ENCODE peak calls at places on chromosome 12, in four cellular contexts. One of them, this sample, is unnamed.

GRCh38 chr12:12819221-12819620 is 6.1 kb downstream of the DDX47 start:
- DNase-seq in dorsolateral prefrontal cortex: no peak
- DNase-seq in vagina: no peak
- DNase-seq in endothelial cell: no peak
- DNase-seq in this sample: no peak

GRCh38 chr12:61706783-61707182 is 553.4 kb upstream of the USP15 start:
- DNase-seq in dorsolateral prefrontal cortex: no peak
- DNase-seq in vagina: no peak
- DNase-seq in endothelial cell: no peak
- DNase-seq in this sample: no peak

GRCh38 chr12:43841253-43841652 is 5.4 kb downstream of the TMEM117 start:
- DNase-seq in dorsolateral prefrontal cortex: no peak
- DNase-seq in vagina: no peak
- DNase-seq in endothelial cell: no peak
- DNase-seq in this sample: no peak

GRCh38 chr12:122403115-122403770 is 19.2 kb downstream of the CLIP1 start:
- DNase-seq in dorsolateral prefrontal cortex: no peak
- DNase-seq in vagina: no peak
- DNase-seq in endothelial cell: no peak
- DNase-seq in this sample: no peak

GRCh38 chr12:57590536-57590891 is 478 bp upstream of the PIP4K2C start:
- DNase-seq in dorsolateral prefrontal cortex: no peak
- DNase-seq in vagina: no peak
- DNase-seq in endothelial cell: no peak
- DNase-seq in this sample: no peak

GRCh38 chr12:49947593-49948226 is 2.8 kb upstream of the AQP2 start:
- DNase-seq in dorsolateral prefrontal cortex: peak
- DNase-seq in vagina: no peak
- DNase-seq in endothelial cell: no peak
- DNase-seq in this sample: no peak

GRCh38 chr12:124588689-124589318 is 21.4 kb upstream of the NCOR2 start:
- DNase-seq in dorsolateral prefrontal cortex: no peak
- DNase-seq in vagina: no peak
- DNase-seq in endothelial cell: no peak
- DNase-seq in this sample: no peak

GRCh38 chr12:1281683-1282366 is 290.8 kb downstream of the ERC1 start:
- DNase-seq in dorsolateral prefrontal cortex: no peak
- DNase-seq in vagina: no peak
- DNase-seq in endothelial cell: no peak
- DNase-seq in this sample: no peak

GRCh38 chr12:75656650-75657049 is 145.2 kb upstream of the KRR1 start:
- DNase-seq in dorsolateral prefrontal cortex: no peak
- DNase-seq in vagina: no peak
- DNase-seq in endothelial cell: no peak
- DNase-seq in this sample: no peak

GRCh38 chr12:3259976-3260375 is 182.8 kb downstream of the TSPAN9 start:
- DNase-seq in dorsolateral prefrontal cortex: no peak
- DNase-seq in vagina: no peak
- DNase-seq in endothelial cell: no peak
- DNase-seq in this sample: no peak

GRCh38 chr12:3263282-3263681 is 186.1 kb downstream of the TSPAN9 start:
- DNase-seq in dorsolateral prefrontal cortex: no peak
- DNase-seq in vagina: no peak
- DNase-seq in endothelial cell: no peak
- DNase-seq in this sample: no peak

GRCh38 chr12:3263939-3264699 is 186.9 kb downstream of the TSPAN9 start:
- DNase-seq in dorsolateral prefrontal cortex: no peak
- DNase-seq in vagina: no peak
- DNase-seq in endothelial cell: no peak
- DNase-seq in this sample: no peak

GRCh38 chr12:3262466-3262865 is 185.3 kb downstream of the TSPAN9 start:
- DNase-seq in dorsolateral prefrontal cortex: no peak
- DNase-seq in vagina: no peak
- DNase-seq in endothelial cell: no peak
- DNase-seq in this sample: no peak

DNA sequence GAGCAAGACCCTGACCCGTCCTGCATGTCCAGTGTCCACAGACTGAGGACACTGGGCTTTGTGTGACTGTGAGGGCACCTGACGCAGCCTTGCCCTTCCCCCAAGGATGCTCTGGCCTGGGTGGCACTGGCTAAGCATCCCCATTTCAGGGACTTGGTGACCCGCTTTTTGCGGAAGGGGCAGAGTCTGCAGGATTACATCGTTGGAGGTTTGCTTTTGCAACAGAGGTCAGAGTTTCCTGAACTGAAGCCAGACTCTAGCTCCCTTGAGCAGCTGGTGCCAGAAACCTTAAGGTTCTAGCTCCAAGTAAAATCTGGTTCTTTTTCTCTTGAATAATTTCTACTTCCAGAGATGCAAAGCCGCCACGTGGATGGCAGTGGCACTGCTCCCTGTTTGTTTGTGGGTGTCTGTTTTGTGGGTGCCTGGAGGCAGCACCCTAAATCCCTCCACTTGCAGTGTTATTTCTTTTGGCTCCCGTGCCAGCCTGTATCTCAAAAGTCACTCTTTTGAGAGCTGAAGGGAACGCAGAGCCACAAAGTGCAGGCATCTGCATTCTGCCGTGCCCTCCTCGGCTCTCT is 184.7 kb downstream of the TSPAN9 start:
- DNase-seq in dorsolateral prefrontal cortex: no peak
- DNase-seq in vagina: no peak
- DNase-seq in endothelial cell: no peak
- DNase-seq in this sample: no peak
- TF ChIP-seq CTCF in dorsolateral prefrontal cortex: peak
- TF ChIP-seq CTCF in vagina: no peak
- TF ChIP-seq CTCF in endothelial cell: peak
- TF ChIP-seq CTCF in this sample: no peak

GRCh38 chr12:98939350-98939749 is 294.3 kb downstream of the APAF1 start:
- DNase-seq in dorsolateral prefrontal cortex: peak
- DNase-seq in vagina: no peak
- DNase-seq in endothelial cell: peak
- DNase-seq in this sample: no peak
- TF ChIP-seq CTCF in dorsolateral prefrontal cortex: peak
- TF ChIP-seq CTCF in vagina: no peak
- TF ChIP-seq CTCF in endothelial cell: peak
- TF ChIP-seq CTCF in this sample: peak

DNA sequence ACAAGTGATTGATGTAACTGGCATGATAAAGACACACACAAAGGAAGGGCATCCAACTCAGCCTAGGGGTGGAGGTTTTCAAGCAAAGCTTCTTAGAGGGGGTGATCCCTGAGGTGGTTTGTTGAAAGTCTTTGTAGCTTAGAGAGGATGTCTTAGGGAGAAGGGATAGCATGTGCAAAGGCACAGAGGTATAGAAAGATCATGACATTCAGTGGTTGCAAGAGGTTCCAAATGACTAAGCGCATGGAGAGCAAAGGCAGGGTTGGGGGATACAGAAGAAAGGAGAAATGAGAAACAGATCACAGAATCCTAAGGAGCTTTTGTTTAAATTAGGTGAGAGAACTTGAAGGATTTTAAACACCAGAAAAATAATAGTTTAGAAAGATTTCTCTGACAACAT is 5.2 kb upstream of the CCT2 start:
- DNase-seq in dorsolateral prefrontal cortex: no peak
- DNase-seq in vagina: no peak
- DNase-seq in endothelial cell: no peak
- DNase-seq in this sample: no peak
- TF ChIP-seq CTCF in dorsolateral prefrontal cortex: no peak
- TF ChIP-seq CTCF in vagina: no peak
- TF ChIP-seq CTCF in endothelial cell: no peak
- TF ChIP-seq CTCF in this sample: no peak

GRCh38 chr12:41008472-41008871 is 179.6 kb upstream of the PDZRN4 start:
- DNase-seq in dorsolateral prefrontal cortex: no peak
- DNase-seq in vagina: no peak
- DNase-seq in endothelial cell: no peak
- DNase-seq in this sample: no peak
- TF ChIP-seq CTCF in dorsolateral prefrontal cortex: no peak
- TF ChIP-seq CTCF in vagina: no peak
- TF ChIP-seq CTCF in endothelial cell: no peak
- TF ChIP-seq CTCF in this sample: no peak

GRCh38 chr12:126369487-126370463 is 1304.5 kb downstream of the AACS start:
- DNase-seq in dorsolateral prefrontal cortex: no peak
- DNase-seq in vagina: no peak
- DNase-seq in endothelial cell: no peak
- DNase-seq in this sample: no peak
- TF ChIP-seq CTCF in dorsolateral prefrontal cortex: no peak
- TF ChIP-seq CTCF in vagina: no peak
- TF ChIP-seq CTCF in endothelial cell: no peak
- TF ChIP-seq CTCF in this sample: peak

GRCh38 chr12:113958108-113958507 is 8.0 kb downstream of the RBM19 start:
- DNase-seq in dorsolateral prefrontal cortex: no peak
- DNase-seq in vagina: no peak
- DNase-seq in endothelial cell: no peak
- DNase-seq in this sample: no peak

GRCh38 chr12:113954547-113954946 is 11.6 kb downstream of the RBM19 start:
- DNase-seq in dorsolateral prefrontal cortex: no peak
- DNase-seq in vagina: no peak
- DNase-seq in endothelial cell: no peak
- DNase-seq in this sample: no peak

GRCh38 chr12:113957627-113958026 is 8.5 kb downstream of the RBM19 start:
- DNase-seq in dorsolateral prefrontal cortex: no peak
- DNase-seq in vagina: no peak
- DNase-seq in endothelial cell: no peak
- DNase-seq in this sample: no peak

GRCh38 chr12:113959096-113959495 is 7.0 kb downstream of the RBM19 start:
- DNase-seq in dorsolateral prefrontal cortex: no peak
- DNase-seq in vagina: no peak
- DNase-seq in endothelial cell: no peak
- DNase-seq in this sample: no peak

DNA sequence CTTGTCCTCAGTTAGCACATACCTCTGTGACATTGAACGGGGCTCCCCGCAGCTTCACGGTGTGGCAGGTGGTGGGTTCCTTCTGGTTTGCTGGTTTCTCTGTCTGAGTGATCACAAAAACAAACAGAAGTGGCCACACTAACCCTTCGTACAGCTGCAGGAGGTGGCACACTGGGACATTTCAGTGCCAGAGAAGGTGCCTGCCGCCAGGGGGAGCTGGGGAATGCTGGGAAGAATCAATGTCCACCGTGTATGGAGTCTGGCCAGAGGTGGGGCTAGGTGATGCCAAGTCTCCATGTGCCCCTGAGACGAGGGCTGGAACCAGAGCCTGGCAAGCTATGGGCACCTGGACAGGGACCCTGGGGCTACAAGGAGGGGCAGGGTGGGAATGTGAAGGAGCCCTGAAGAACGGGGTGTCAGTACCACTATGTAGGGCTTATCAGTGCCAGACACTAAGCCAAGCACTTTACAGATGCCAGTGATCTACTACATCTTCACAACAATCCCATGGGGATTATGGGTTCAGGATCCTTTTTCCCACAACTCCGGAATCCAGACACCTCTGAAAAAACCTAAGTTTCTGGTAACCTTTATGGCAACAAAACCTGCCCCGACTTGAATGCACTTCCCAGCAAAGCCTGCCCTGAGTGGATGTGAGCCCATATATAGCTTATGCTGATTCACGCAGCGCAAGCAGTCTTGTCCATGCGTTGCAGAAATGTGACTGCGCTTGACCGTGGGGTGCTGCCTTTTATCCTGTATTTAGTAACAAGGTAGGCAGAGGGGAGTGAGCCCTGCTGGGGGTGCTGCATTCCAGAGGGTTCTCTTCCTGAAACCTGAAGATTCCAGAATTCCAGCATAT is 10.8 kb downstream of the RBM19 start:
- DNase-seq in dorsolateral prefrontal cortex: no peak
- DNase-seq in vagina: no peak
- DNase-seq in endothelial cell: peak
- DNase-seq in this sample: no peak
- TF ChIP-seq CTCF in dorsolateral prefrontal cortex: no peak
- TF ChIP-seq CTCF in vagina: no peak
- TF ChIP-seq CTCF in endothelial cell: peak
- TF ChIP-seq CTCF in this sample: peak

GRCh38 chr12:101490286-101490920 is 15.3 kb downstream of the SPIC start:
- DNase-seq in dorsolateral prefrontal cortex: no peak
- DNase-seq in vagina: no peak
- DNase-seq in endothelial cell: peak
- DNase-seq in this sample: no peak
- TF ChIP-seq CTCF in dorsolateral prefrontal cortex: peak
- TF ChIP-seq CTCF in vagina: peak
- TF ChIP-seq CTCF in endothelial cell: peak
- TF ChIP-seq CTCF in this sample: peak

GRCh38 chr12:25959069-25959961 is 833 bp downstream of the RASSF8 start:
- DNase-seq in dorsolateral prefrontal cortex: peak
- DNase-seq in vagina: no peak
- DNase-seq in endothelial cell: peak
- DNase-seq in this sample: no peak
- TF ChIP-seq CTCF in dorsolateral prefrontal cortex: no peak
- TF ChIP-seq CTCF in vagina: peak
- TF ChIP-seq CTCF in endothelial cell: no peak
- TF ChIP-seq CTCF in this sample: peak

DNA sequence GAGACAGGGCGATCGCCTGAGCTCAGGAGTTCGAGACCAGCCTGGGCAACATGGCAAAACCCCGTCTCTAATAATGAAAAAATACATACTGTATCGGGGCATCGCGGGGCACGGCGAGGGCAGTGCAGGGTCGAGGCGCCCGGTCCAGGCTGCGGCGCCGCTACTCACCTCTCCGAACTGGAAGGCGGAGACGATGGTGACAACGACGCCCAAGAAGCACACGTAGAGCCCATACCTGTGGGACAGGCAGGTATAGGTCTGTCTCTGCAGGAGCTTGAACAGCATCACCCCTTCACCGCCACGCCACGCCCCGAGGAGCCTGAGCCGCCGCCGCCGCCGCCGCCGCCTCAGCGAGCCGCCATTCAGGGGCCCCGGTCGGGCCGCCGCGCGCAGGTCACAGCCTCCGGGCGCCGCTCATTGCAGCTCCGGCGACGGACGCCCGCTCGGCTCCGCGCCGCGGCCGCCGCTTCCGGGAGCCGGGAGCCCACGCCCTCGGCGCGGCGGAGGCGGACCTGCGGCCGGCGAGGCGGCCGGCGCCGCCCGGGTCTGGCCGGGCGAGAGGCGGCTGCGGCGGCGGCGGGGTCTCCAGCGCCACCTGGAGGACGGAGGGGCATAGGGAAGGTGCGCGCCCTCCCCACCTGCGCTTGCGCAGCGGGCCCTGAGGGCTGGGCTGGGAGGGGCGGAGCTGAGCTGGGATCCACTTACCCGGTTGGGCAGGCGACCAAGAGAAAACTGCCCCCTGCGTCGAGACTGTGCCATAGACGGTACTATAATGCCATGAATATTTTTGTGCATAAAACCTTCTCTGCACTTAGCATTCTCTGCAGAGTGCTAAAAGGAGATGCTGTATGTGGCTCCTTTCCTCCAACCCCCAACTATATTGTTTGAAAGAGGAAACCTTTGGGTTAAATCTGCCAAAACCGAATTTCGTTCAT is at the start of gene GNPTAB:
- DNase-seq in dorsolateral prefrontal cortex: peak
- DNase-seq in vagina: no peak
- DNase-seq in endothelial cell: peak
- DNase-seq in this sample: peak
- TF ChIP-seq CTCF in dorsolateral prefrontal cortex: peak
- TF ChIP-seq CTCF in vagina: peak
- TF ChIP-seq CTCF in endothelial cell: peak
- TF ChIP-seq CTCF in this sample: peak